ENCODE peak calls at places on chromosomes 2 and 18, in six cellular contexts. B is IMR-90, M is astrocyte, I is endodermal cell, T is endothelial cell, A is GM13977. D is an unnamed sample.

GRCh38 chr2:68901561-68901960 is 30.4 kb upstream of the BMP10 start:
- DNase-seq in B (no peak), M (no peak), I (no peak), T (no peak), A (no peak), D (no peak)

GRCh38 chr2:71517851-71518250 is 64.5 kb downstream of the DYSF start:
- DNase-seq in B (no peak), M (no peak), I (peak), T (no peak), A (no peak), D (no peak)

GRCh38 chr2:164976301-164976700 is 21.0 kb upstream of the SLC38A11 start:
- DNase-seq in B (no peak), M (no peak), I (no peak), T (no peak), A (no peak), D (no peak)

GRCh38 chr2:216057688-216058193 is 23.9 kb downstream of the PECR start:
- DNase-seq in B (peak), M (peak), I (no peak), T (no peak), A (peak), D (no peak)

GRCh38 chr2:72944804-72945449 is 27.6 kb downstream of the EMX1 start:
- DNase-seq in B (no peak), M (no peak), I (no peak), T (no peak), A (no peak), D (no peak)

GRCh38 chr2:165953306-165953654 is 296 bp downstream of the TTC21B start:
- DNase-seq in B (no peak), M (no peak), I (no peak), T (no peak), A (no peak), D (no peak)

GRCh38 chr18:79634186-79634585 is 45.4 kb upstream of the CTDP1 start:
- DNase-seq in B (no peak), M (no peak), I (no peak), T (no peak), A (no peak), D (no peak)

GRCh38 chr2:64932327-64933216 is 56.6 kb upstream of the SLC1A4 start:
- DNase-seq in B (no peak), M (no peak), I (no peak), T (no peak), A (peak), D (no peak)

GRCh38 chr18:48843162-48843561 is 107.6 kb downstream of the SMAD7 start:
- DNase-seq in B (no peak), M (no peak), I (no peak), T (no peak), A (no peak), D (peak)

GRCh38 chr2:20282916-20283592 is 58.1 kb upstream of the SDC1 start:
- DNase-seq in B (peak), M (peak), I (no peak), T (no peak), A (no peak), D (no peak)

GRCh38 chr2:165281387-165281786 is 42.2 kb downstream of the SCN2A start:
- DNase-seq in B (no peak), M (no peak), I (no peak), T (no peak), A (no peak), D (no peak)

GRCh38 chr18:23106575-23106974 is 28.7 kb upstream of the CABLES1 start:
- DNase-seq in B (peak), M (peak), I (no peak), T (no peak), A (no peak), D (no peak)
- TF ChIP-seq CTCF in B (no peak), M (no peak), I (no peak), T (no peak), A (no peak), D (no peak)

GRCh38 chr2:30306522-30306921 is 75.2 kb downstream of the LBH start:
- DNase-seq in B (peak), M (peak), I (no peak), T (no peak), A (no peak), D (no peak)
- TF ChIP-seq CTCF in B (no peak), M (no peak), I (no peak), T (no peak), A (no peak), D (no peak)

DNA sequence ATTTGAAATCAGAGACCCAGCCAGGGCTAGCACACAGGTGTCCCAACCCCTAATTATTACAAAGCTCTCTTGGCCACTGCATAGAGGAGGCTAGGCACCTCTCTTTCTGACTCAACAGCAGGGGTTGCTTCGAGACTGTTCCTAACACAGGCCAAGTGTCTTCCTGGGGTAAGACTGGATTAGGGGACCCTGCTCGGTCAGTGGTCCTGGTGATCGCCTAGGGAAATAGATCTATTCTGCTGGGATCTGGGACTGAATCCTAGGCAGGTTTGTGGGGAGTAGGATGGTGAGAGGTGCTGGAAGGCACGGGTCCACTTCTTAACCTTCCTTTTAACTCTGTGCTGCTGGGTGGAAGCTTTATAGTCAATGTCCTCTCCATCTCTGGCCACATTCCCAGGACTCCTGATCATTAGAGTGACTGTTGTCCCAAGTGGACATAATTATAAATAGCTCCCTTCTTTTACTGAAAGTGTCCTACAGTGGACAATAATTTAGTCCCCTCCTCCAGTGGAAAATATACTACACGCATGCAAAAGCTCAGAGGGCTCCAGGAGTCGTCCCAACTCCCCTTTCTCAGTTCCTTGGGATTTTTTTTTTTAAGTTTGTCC is 1.4 kb upstream of the TRIB2 start:
- DNase-seq in B (no peak), M (no peak), I (no peak), T (no peak), A (no peak), D (no peak)
- TF ChIP-seq CTCF in B (no peak), M (no peak), I (no peak), T (no peak), A (no peak), D (no peak)

DNA sequence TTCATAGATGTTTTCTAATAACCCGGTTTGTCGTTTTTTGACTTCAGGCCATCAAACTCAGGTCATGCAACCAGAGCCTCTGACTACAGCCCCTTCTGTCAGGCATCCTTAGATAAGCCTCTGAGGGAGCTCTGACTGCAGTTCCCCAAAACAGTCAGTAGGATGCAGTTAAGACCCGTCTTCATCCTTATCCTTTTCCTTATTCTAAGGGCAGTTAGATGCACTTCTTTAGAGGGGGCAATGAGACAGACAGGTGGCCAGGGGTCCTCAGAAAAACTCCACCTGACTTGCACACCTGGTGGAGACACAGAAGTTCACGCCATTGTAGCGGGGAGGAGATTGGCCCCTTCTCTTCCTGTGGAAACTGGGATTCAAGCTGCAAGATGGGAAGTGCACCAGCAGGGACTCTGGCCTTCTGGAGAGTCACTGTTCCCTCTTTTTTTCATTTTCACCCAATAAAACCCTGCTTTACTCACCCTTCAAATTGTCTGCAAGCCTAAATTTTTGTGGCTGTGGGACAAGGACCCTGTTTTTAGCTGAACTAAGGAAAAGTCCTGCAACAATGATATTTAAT is 104.8 kb upstream of the TFPI start:
- DNase-seq in B (peak), M (peak), I (peak), T (peak), A (no peak), D (no peak)
- TF ChIP-seq CTCF in B (peak), M (peak), I (peak), T (peak), A (peak), D (peak)

GRCh38 chr2:151682459-151683003 is 51.7 kb downstream of the NEB start:
- DNase-seq in B (no peak), M (no peak), I (no peak), T (no peak), A (no peak), D (no peak)

DNA sequence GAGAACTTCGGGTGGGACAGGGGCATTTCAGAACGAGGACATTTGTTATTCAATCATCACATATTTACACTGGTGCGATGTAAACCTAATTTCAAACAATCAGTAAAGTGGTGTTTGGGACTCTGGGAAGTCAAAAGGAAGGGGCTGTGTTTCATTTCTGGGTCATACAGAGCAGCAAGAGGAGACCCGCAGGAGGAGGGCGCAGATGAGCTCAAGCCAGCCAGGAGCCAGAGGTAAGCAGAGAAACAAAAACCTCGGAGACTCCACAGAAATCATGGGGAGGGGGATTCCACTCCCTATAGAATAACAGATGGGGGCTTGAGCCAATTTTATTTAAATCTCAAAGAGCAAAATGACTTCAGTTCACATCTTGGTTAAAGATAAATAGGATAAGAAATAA is 55.4 kb downstream of the NEB start:
- DNase-seq in B (no peak), M (no peak), I (no peak), T (no peak), A (no peak), D (no peak)
- TF ChIP-seq CTCF in B (no peak), M (no peak), I (peak), T (no peak), A (no peak), D (no peak)

GRCh38 chr2:62785216-62785615 is 79.7 kb downstream of the EHBP1 start:
- DNase-seq in B (peak), M (peak), I (no peak), T (no peak), A (peak), D (no peak)

GRCh38 chr2:62785810-62786593 is 80.5 kb downstream of the EHBP1 start:
- DNase-seq in B (peak), M (peak), I (no peak), T (no peak), A (no peak), D (no peak)

GRCh38 chr2:62789518-62789917 is 84.0 kb downstream of the EHBP1 start:
- DNase-seq in B (no peak), M (no peak), I (no peak), T (no peak), A (no peak), D (no peak)

GRCh38 chr2:62789918-62790317 is 84.4 kb downstream of the EHBP1 start:
- DNase-seq in B (no peak), M (no peak), I (no peak), T (no peak), A (no peak), D (no peak)

GRCh38 chr2:62787381-62787780 is 81.9 kb downstream of the EHBP1 start:
- DNase-seq in B (peak), M (peak), I (no peak), T (no peak), A (peak), D (no peak)
- TF ChIP-seq CTCF in B (peak), M (peak), I (peak), T (no peak), A (peak), D (no peak)

GRCh38 chr18:8773980-8774379 is 68.6 kb downstream of the MTCL1 start:
- DNase-seq in B (no peak), M (peak), I (no peak), T (no peak), A (no peak), D (no peak)
- TF ChIP-seq CTCF in B (no peak), M (no peak), I (no peak), T (no peak), A (no peak), D (no peak)

GRCh38 chr2:43035922-43036321 is 190.5 kb downstream of the ZFP36L2 start:
- DNase-seq in B (no peak), M (no peak), I (no peak), T (no peak), A (no peak), D (no peak)
- TF ChIP-seq CTCF in B (no peak), M (no peak), I (peak), T (no peak), A (no peak), D (no peak)